ENCODE peak calls at places on chromosomes 16 and 17, in nine cellular contexts. One of them, this sample, is unnamed. For H3K9me3 and H3K4me1, the result is how much of the 10 kb centered on the place peaks cover.

GRCh38 chr17:4998027-4998665 is 396 bp downstream of the KIF1C start:
- DNase-seq in colonic mucosa: peak
- DNase-seq in DND-41: no peak
- DNase-seq in iPS DF 6.9: no peak
- DNase-seq in aorta: peak
- DNase-seq in lower lobe of right lung: peak
- DNase-seq in H1: peak
- DNase-seq in esophagus muscularis mucosa: no peak
- DNase-seq in keratinocyte: no peak
- DNase-seq in this sample: no peak

GRCh38 chr16:89955001-89955685 is 6.6 kb downstream of the DEF8 start:
- DNase-seq in H1: no peak
- DNase-seq in DND-41: no peak
- DNase-seq in lower lobe of right lung: no peak
- DNase-seq in keratinocyte: no peak
- DNase-seq in aorta: no peak
- DNase-seq in iPS DF 6.9: no peak
- DNase-seq in esophagus muscularis mucosa: no peak
- DNase-seq in colonic mucosa: no peak
- DNase-seq in this sample: no peak

GRCh38 chr17:68398731-68399637 is 58.3 kb downstream of the WIPI1 start:
- DNase-seq in iPS DF 6.9: no peak
- DNase-seq in keratinocyte: no peak
- DNase-seq in H1: peak
- DNase-seq in esophagus muscularis mucosa: peak
- DNase-seq in DND-41: peak
- DNase-seq in lower lobe of right lung: peak
- DNase-seq in aorta: peak
- DNase-seq in colonic mucosa: peak
- DNase-seq in this sample: no peak

GRCh38 chr16:3822366-3823045 is 58.0 kb downstream of the CREBBP start:
- DNase-seq in keratinocyte: no peak
- DNase-seq in aorta: no peak
- DNase-seq in colonic mucosa: no peak
- DNase-seq in lower lobe of right lung: no peak
- DNase-seq in iPS DF 6.9: no peak
- DNase-seq in esophagus muscularis mucosa: no peak
- DNase-seq in H1: no peak
- DNase-seq in DND-41: no peak
- DNase-seq in this sample: no peak

GRCh38 chr17:28540231-28540630 is 12.2 kb downstream of the UNC119 start:
- DNase-seq in lower lobe of right lung: no peak
- DNase-seq in aorta: no peak
- DNase-seq in colonic mucosa: no peak
- DNase-seq in H1: no peak
- DNase-seq in iPS DF 6.9: no peak
- DNase-seq in DND-41: no peak
- DNase-seq in keratinocyte: no peak
- DNase-seq in esophagus muscularis mucosa: no peak
- DNase-seq in this sample: no peak

GRCh38 chr16:89581861-89582563 is 6.5 kb downstream of the CPNE7 start:
- DNase-seq in lower lobe of right lung: no peak
- DNase-seq in DND-41: no peak
- DNase-seq in esophagus muscularis mucosa: no peak
- DNase-seq in aorta: no peak
- DNase-seq in H1: no peak
- DNase-seq in iPS DF 6.9: no peak
- DNase-seq in colonic mucosa: peak
- DNase-seq in keratinocyte: no peak
- DNase-seq in this sample: no peak

GRCh38 chr17:1576500-1576899 is 13.9 kb upstream of the PITPNA start:
- DNase-seq in colonic mucosa: no peak
- DNase-seq in keratinocyte: no peak
- DNase-seq in iPS DF 6.9: no peak
- DNase-seq in H1: no peak
- DNase-seq in lower lobe of right lung: no peak
- DNase-seq in DND-41: no peak
- DNase-seq in esophagus muscularis mucosa: no peak
- DNase-seq in aorta: no peak
- DNase-seq in this sample: no peak

GRCh38 chr16:2692251-2692947 is 10.1 kb downstream of the KCTD5 start:
- DNase-seq in colonic mucosa: no peak
- DNase-seq in iPS DF 6.9: no peak
- DNase-seq in lower lobe of right lung: no peak
- DNase-seq in esophagus muscularis mucosa: no peak
- DNase-seq in keratinocyte: no peak
- DNase-seq in DND-41: no peak
- DNase-seq in H1: no peak
- DNase-seq in aorta: no peak
- DNase-seq in this sample: no peak

GRCh38 chr17:4550534-4551039 is 4.6 kb downstream of the MYBBP1A start:
- DNase-seq in esophagus muscularis mucosa: no peak
- DNase-seq in aorta: no peak
- DNase-seq in H1: no peak
- DNase-seq in keratinocyte: no peak
- DNase-seq in lower lobe of right lung: no peak
- DNase-seq in colonic mucosa: no peak
- DNase-seq in DND-41: no peak
- DNase-seq in iPS DF 6.9: no peak
- DNase-seq in this sample: no peak

GRCh38 chr17:71171270-71171669 is 949.5 kb upstream of the SOX9 start:
- DNase-seq in H1: no peak
- DNase-seq in lower lobe of right lung: no peak
- DNase-seq in keratinocyte: no peak
- DNase-seq in aorta: no peak
- DNase-seq in DND-41: no peak
- DNase-seq in esophagus muscularis mucosa: no peak
- DNase-seq in iPS DF 6.9: no peak
- DNase-seq in colonic mucosa: no peak
- DNase-seq in this sample: no peak
- H3K9me3 ChIP-seq in H1: under half
- H3K9me3 ChIP-seq in lower lobe of right lung: under half
- H3K9me3 ChIP-seq in keratinocyte: under half
- H3K9me3 ChIP-seq in aorta: under half
- H3K9me3 ChIP-seq in DND-41: under half
- H3K9me3 ChIP-seq in esophagus muscularis mucosa: under half
- H3K9me3 ChIP-seq in iPS DF 6.9: under half
- H3K9me3 ChIP-seq in colonic mucosa: under half
- H3K9me3 ChIP-seq in this sample: under half

DNA sequence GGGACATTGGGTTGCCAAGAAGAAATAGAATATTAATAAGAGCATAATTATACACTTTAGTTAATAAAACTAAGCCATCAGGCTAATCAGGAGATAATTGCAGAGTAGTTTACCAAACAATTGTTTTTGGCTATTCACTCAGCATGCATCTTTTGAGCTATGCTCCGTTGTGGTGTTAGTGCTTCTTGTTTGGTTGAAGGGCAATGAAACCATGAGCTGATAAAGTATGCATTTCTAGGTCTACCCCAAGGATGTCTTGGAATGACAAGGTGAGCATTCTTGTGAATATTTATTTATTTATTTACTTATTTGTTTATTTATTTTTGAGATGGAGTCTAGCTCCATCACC is 6.4 kb downstream of the HLF start:
- DNase-seq in aorta: no peak
- DNase-seq in lower lobe of right lung: no peak
- DNase-seq in H1: no peak
- DNase-seq in keratinocyte: no peak
- DNase-seq in esophagus muscularis mucosa: no peak
- DNase-seq in iPS DF 6.9: no peak
- DNase-seq in DND-41: no peak
- DNase-seq in colonic mucosa: no peak
- DNase-seq in this sample: no peak
- H3K4me1 ChIP-seq in aorta: under half
- H3K4me1 ChIP-seq in lower lobe of right lung: under half
- H3K4me1 ChIP-seq in H1: under half
- H3K4me1 ChIP-seq in keratinocyte: under half
- H3K4me1 ChIP-seq in esophagus muscularis mucosa: half or more
- H3K4me1 ChIP-seq in iPS DF 6.9: under half
- H3K4me1 ChIP-seq in DND-41: under half
- H3K4me1 ChIP-seq in colonic mucosa: under half
- H3K4me1 ChIP-seq in this sample: under half

DNA sequence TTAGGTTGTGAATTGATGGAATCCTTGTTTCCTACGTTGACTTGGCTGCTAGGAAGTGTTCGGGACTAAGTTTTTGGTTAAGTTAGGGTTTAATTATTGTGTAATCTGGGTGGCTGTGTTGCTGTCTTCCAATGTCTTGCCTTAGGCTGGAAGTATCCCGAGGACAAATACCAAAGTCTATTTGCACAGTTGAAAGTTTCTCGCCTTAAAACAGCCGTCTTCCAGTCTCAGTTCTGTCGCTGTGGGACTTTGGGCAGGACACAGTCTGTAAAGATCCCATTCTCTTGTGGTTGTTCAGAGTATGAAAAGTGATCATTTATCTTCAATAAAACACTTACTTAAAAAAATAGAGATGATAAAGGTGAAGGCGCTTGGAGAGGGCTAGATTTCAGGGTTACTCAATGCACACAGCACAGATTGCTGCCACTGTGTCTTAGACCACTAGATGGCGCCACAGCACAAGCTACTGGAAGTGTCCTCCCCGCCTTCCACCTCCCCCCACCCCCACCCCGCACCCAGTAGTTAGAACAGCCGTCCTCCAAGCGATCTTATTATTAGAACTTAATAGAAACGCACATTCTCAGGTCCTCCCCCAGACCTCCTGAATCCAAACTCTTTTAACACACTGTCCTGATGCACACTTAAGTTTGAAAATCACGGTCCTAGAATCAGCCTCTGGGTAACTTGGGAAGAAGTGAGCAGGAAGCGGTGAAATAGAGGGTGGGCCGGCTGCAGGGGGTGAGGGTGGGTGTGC is 45.8 kb downstream of the AKAP1 start:
- DNase-seq in DND-41: peak
- DNase-seq in esophagus muscularis mucosa: peak
- DNase-seq in colonic mucosa: peak
- DNase-seq in lower lobe of right lung: peak
- DNase-seq in keratinocyte: peak
- DNase-seq in aorta: peak
- DNase-seq in H1: peak
- DNase-seq in iPS DF 6.9: peak
- DNase-seq in this sample: peak
- H3K4me3 ChIP-seq in DND-41: no peak
- H3K4me3 ChIP-seq in esophagus muscularis mucosa: peak
- H3K4me3 ChIP-seq in colonic mucosa: no peak
- H3K4me3 ChIP-seq in lower lobe of right lung: no peak
- H3K4me3 ChIP-seq in keratinocyte: no peak
- H3K4me3 ChIP-seq in aorta: no peak
- H3K4me3 ChIP-seq in H1: no peak
- H3K4me3 ChIP-seq in iPS DF 6.9: no peak
- H3K4me3 ChIP-seq in this sample: no peak

DNA sequence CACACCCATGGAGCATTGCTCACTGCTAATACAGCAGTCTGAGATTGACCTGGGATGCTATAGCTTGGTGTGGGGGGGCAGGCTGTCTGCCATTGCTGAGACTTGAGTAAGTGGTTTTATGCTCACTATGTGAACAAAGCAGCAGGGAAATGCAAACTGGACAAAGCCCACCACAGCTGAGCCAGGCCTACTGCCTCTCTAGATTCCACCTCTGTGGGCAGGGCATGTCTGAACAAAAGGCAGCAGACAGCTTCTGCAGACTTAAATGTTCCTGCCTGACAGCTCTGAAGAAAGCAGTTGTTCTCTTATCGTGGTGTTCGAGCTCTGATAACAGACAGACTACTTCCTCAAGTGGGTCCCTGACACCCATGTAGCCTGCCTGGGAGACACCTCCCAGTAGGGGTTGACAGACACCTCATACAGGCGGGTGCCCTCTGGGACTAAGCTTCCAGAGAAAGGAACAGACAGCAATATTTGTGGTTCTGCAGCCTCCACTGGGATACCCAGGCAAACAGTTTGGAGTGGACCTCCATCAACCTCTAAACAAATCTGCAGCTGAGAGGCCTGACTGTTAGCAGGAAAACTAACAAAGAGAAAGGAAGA is 2204.8 kb downstream of the TP53TG3F start:
- DNase-seq in lower lobe of right lung: no peak
- DNase-seq in aorta: no peak
- DNase-seq in DND-41: no peak
- DNase-seq in keratinocyte: no peak
- DNase-seq in iPS DF 6.9: no peak
- DNase-seq in colonic mucosa: no peak
- DNase-seq in H1: no peak
- DNase-seq in esophagus muscularis mucosa: no peak
- DNase-seq in this sample: no peak
- H3K9me3 ChIP-seq in lower lobe of right lung: under half
- H3K9me3 ChIP-seq in aorta: under half
- H3K9me3 ChIP-seq in DND-41: under half
- H3K9me3 ChIP-seq in keratinocyte: under half
- H3K9me3 ChIP-seq in iPS DF 6.9: under half
- H3K9me3 ChIP-seq in colonic mucosa: under half
- H3K9me3 ChIP-seq in H1: under half
- H3K9me3 ChIP-seq in esophagus muscularis mucosa: under half
- H3K9me3 ChIP-seq in this sample: under half

GRCh38 chr17:81096741-81097133 is 61.8 kb downstream of the BAIAP2 start:
- DNase-seq in colonic mucosa: no peak
- DNase-seq in lower lobe of right lung: no peak
- DNase-seq in keratinocyte: no peak
- DNase-seq in H1: no peak
- DNase-seq in DND-41: no peak
- DNase-seq in aorta: no peak
- DNase-seq in esophagus muscularis mucosa: no peak
- DNase-seq in iPS DF 6.9: no peak
- DNase-seq in this sample: no peak
- H3K4me1 ChIP-seq in colonic mucosa: under half
- H3K4me1 ChIP-seq in lower lobe of right lung: under half
- H3K4me1 ChIP-seq in keratinocyte: half or more
- H3K4me1 ChIP-seq in H1: under half
- H3K4me1 ChIP-seq in DND-41: under half
- H3K4me1 ChIP-seq in aorta: under half
- H3K4me1 ChIP-seq in esophagus muscularis mucosa: half or more
- H3K4me1 ChIP-seq in iPS DF 6.9: under half
- H3K4me1 ChIP-seq in this sample: half or more

DNA sequence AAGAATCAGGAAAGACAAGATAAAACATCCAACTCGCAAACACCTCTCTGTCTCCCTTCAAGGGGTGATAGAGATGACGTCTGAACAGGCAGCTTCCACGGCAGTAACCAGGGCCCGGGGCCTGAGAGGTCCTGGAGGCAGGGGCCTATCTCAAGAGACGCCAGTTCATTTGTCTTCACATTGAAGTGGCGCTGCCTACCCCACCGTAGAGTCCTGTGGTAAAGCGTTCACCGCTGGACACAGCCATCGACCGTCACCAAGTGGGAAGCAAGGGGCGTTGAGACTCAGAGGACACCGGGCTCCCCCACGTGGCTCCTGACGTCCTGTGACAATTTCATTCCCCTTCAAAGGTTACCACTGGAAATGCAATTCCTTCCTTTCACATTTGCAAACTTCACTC is 21.4 kb downstream of the UTS2R start:
- DNase-seq in aorta: no peak
- DNase-seq in esophagus muscularis mucosa: no peak
- DNase-seq in colonic mucosa: no peak
- DNase-seq in iPS DF 6.9: no peak
- DNase-seq in H1: no peak
- DNase-seq in keratinocyte: no peak
- DNase-seq in DND-41: no peak
- DNase-seq in lower lobe of right lung: no peak
- DNase-seq in this sample: no peak
- H3K4me3 ChIP-seq in aorta: no peak
- H3K4me3 ChIP-seq in esophagus muscularis mucosa: no peak
- H3K4me3 ChIP-seq in colonic mucosa: no peak
- H3K4me3 ChIP-seq in iPS DF 6.9: no peak
- H3K4me3 ChIP-seq in H1: no peak
- H3K4me3 ChIP-seq in keratinocyte: no peak
- H3K4me3 ChIP-seq in DND-41: no peak
- H3K4me3 ChIP-seq in lower lobe of right lung: no peak
- H3K4me3 ChIP-seq in this sample: no peak

This sample was measured in CD8-positive, alpha-beta memory T cell.